ENCODE peak calls at places on chromosomes 3 and 15, in nine cellular contexts. E is suprapubic skin, R is ovary, L is tibial nerve, G is stomach, V is A549, I is H1, C is HepG2, S is transverse colon. N is an unnamed sample.

GRCh38 chr15:67833504-67834248 is 6.2 kb downstream of the RNU6-1 start:
- DNase-seq in E (no peak), R (no peak), L (no peak), G (peak), V (peak), I (peak), C (peak), S (peak), N (peak)

GRCh38 chr3:188241072-188241471 is 87.1 kb downstream of the LPP start:
- DNase-seq in E (no peak), R (no peak), L (no peak), G (no peak), V (peak), I (no peak), C (no peak), S (no peak), N (no peak)

GRCh38 chr15:43852607-43853006 is 25.8 kb downstream of the WDR76 start:
- DNase-seq in E (no peak), R (no peak), L (no peak), G (no peak), V (no peak), I (no peak), C (no peak), S (no peak), N (no peak)

GRCh38 chr3:35523838-35524237 is 115.5 kb upstream of the ARPP21 start:
- DNase-seq in E (no peak), R (no peak), L (no peak), G (no peak), V (peak), I (no peak), C (no peak), S (no peak), N (no peak)

GRCh38 chr3:136545664-136546266 is 206.4 kb downstream of the STAG1 start:
- DNase-seq in E (no peak), R (no peak), L (no peak), G (no peak), V (peak), I (no peak), C (no peak), S (no peak), N (no peak)

GRCh38 chr15:57743424-57743823 is 36.9 kb downstream of the POLR2M start:
- DNase-seq in E (no peak), R (no peak), L (no peak), G (no peak), V (peak), I (no peak), C (peak), S (no peak), N (no peak)

GRCh38 chr15:69956417-69956816 is 141.3 kb downstream of the TLE3 start:
- DNase-seq in E (no peak), R (no peak), L (no peak), G (no peak), V (no peak), I (no peak), C (no peak), S (no peak), N (no peak)

GRCh38 chr15:39273805-39274411 is 307.0 kb upstream of the THBS1 start:
- DNase-seq in E (no peak), R (no peak), L (no peak), G (peak), V (peak), I (no peak), C (peak), S (no peak), N (peak)

GRCh38 chr15:40943764-40944365 is 9.4 kb upstream of the CHAC1 start:
- DNase-seq in E (no peak), R (no peak), L (no peak), G (no peak), V (no peak), I (no peak), C (no peak), S (no peak), N (no peak)

DNA sequence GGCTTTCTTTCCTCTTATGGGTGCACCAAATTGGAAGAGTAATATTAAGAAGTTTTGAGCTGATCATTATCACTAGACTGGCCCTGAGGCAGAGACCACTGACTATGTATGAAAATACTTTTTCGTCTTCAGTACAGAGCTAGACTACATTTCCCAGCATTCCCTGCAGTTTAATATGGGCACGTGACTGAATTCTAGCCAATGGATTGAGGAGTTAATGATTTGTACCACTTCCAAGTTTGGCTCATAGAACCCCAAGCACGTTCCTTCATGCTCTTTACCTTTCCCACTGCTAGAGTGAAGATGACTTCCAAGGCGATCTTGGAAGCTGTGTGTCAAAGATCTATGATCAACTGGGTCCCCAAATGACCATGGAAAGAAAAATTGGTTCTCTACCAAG is 486.5 kb downstream of the PDCD6IP start:
- DNase-seq in E (no peak), R (no peak), L (no peak), G (no peak), V (no peak), I (no peak), C (no peak), S (no peak), N (no peak)
- H3K4me3 ChIP-seq in E (no peak), R (no peak), L (no peak), G (no peak), V (no peak), I (no peak), C (no peak), S (no peak), N (no peak)

DNA sequence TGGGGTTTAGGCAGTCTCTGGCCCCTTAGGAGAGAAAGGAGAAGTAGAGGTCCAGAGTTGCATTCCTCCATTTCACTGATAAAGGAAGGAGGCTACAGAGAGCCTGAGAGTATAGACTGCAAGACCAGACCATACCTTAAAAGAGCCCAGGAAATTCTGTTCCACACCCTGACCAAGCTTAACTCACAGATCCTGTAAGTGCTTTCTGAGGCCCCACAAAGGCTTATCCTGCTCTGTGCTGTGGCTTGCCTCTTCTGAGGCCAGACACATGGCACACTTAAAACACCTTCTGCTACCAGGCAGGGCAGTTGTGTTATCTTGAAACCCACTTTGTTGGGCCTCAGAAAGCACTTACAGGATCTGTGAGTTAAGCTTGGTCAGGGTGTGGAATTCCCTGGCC is 39.1 kb upstream of the LEKR1 start:
- DNase-seq in E (no peak), R (no peak), L (no peak), G (no peak), V (no peak), I (no peak), C (no peak), S (no peak), N (no peak)
- H3K27ac ChIP-seq in E (no peak), R (no peak), L (no peak), G (no peak), V (peak), I (no peak), C (no peak), S (no peak), N (no peak)

GRCh38 chr3:48466386-48467109 is 20.0 kb downstream of the ATRIP start:
- DNase-seq in E (no peak), R (no peak), L (no peak), G (peak), V (no peak), I (no peak), C (no peak), S (peak), N (no peak)
- TF ChIP-seq EP300 in E (no peak), R (no peak), L (no peak), G (no peak), V (no peak), I (no peak), C (no peak), S (no peak), N (no peak)

GRCh38 chr3:133988631-133989161 is 41.0 kb downstream of the SLCO2A1 start:
- DNase-seq in E (no peak), R (no peak), L (no peak), G (no peak), V (no peak), I (no peak), C (no peak), S (no peak), N (no peak)
- H3K4me3 ChIP-seq in E (no peak), R (no peak), L (no peak), G (no peak), V (no peak), I (no peak), C (no peak), S (no peak), N (no peak)

DNA sequence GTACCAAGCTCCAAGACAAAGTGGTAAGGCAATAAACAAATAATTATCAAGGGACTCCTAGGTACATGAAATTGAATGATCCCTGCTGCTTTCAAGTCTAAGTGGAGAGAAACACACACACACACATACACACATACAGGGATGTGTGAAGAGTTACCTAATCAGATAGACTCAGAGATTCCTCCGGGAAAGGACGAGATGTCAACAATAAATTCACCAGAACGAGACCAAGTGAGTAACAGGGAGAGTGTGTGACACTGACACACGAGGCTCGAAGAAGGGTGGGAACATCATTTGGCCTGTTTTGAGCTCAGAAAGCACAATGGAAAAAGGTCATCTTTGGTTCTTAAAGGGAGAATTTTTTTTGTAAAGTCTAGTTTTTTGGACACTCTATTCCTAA is 13.3 kb downstream of the LRIG1 start:
- DNase-seq in E (no peak), R (no peak), L (peak), G (no peak), V (no peak), I (no peak), C (no peak), S (no peak), N (no peak)
- H3K27ac ChIP-seq in E (peak), R (peak), L (no peak), G (peak), V (no peak), I (no peak), C (peak), S (peak), N (no peak)

DNA sequence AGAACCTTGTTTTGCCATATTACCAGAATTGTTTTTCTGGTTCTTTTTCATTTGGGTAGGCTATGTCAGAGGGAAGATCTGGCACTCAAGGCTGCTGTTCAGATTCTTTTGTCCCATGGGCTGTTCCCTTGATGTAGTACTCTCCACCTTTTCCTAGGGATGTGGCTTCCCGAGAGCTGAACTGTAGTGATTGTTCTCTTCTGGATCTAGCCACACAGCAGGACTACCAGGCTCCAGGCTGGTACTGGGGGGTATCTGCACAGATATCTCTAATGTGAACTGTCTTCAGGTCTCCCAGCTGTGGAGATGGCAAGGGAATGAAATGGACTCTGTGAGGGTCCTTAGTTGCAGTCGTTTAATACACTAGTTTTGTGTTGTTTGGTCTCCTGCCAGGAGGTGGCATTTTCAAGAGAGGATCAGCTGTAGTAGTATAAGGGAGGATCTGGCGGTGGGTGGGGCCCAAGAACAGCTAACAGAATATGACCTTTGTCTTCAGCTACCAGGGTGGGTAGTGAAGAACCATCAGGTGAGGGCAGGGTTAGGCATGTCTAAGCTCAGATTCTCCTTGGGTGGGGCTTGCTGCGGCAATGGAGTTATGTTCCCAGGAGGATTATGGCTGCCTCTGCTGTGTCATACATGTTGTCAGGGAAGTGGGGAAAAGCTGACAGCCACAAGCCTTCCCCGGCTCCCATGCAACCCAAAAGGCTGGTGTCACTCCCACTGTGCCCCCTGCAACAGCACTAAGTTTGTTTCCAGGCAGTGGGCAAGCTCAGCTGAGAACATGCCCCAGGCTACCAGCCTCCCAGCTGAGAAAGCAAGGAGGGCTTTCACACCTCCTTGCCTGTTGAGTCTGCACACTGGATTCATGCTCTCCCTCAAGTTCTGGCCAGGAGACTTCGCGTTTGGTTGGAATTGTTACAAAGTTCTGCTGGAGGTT is 252.5 kb downstream of the ISL2 start:
- DNase-seq in E (no peak), R (no peak), L (no peak), G (no peak), V (peak), I (no peak), C (no peak), S (peak), N (no peak)
- TF ChIP-seq EP300 in E (no peak), R (no peak), L (no peak), G (no peak), V (no peak), I (no peak), C (no peak), S (no peak), N (no peak)

GRCh38 chr3:64805248-64805647 is 117.4 kb upstream of the ADAMTS9 start:
- DNase-seq in E (no peak), R (no peak), L (no peak), G (no peak), V (no peak), I (no peak), C (no peak), S (no peak), N (no peak)

GRCh38 chr3:64803469-64803868 is 115.7 kb upstream of the ADAMTS9 start:
- DNase-seq in E (no peak), R (no peak), L (no peak), G (no peak), V (no peak), I (no peak), C (no peak), S (no peak), N (no peak)

GRCh38 chr3:64806668-64807067 is 118.9 kb upstream of the ADAMTS9 start:
- DNase-seq in E (no peak), R (no peak), L (no peak), G (no peak), V (no peak), I (no peak), C (no peak), S (no peak), N (no peak)

GRCh38 chr3:64805980-64806379 is 118.2 kb upstream of the ADAMTS9 start:
- DNase-seq in E (no peak), R (no peak), L (no peak), G (no peak), V (no peak), I (no peak), C (no peak), S (no peak), N (no peak)

GRCh38 chr3:64808056-64808455 is 120.3 kb upstream of the ADAMTS9 start:
- DNase-seq in E (no peak), R (no peak), L (no peak), G (no peak), V (no peak), I (no peak), C (no peak), S (no peak), N (no peak)
- H3K4me3 ChIP-seq in E (no peak), R (no peak), L (no peak), G (no peak), V (no peak), I (no peak), C (no peak), S (no peak), N (no peak)

N was measured in upper lobe of left lung.